ENCODE peak calls at places on chromosomes 4 and X, in four cellular contexts. H is kidney epithelial cell, X is endodermal cell, J is cardiac muscle cell. Q is an unnamed sample.

GRCh38 chr4:134200811-134201215 is 776 bp downstream of the PABPC4L start:
- DNase-seq in H (no peak), X (no peak), J (peak), Q (no peak)

GRCh38 chrX:119541188-119541587 is 24.0 kb downstream of the STEEP1 start:
- DNase-seq in H (peak), X (peak), J (peak), Q (no peak)

GRCh38 chr4:15550491-15550890 is 80.8 kb downstream of the CC2D2A start:
- DNase-seq in H (no peak), X (no peak), J (peak), Q (no peak)

GRCh38 chr4:110122201-110122600 is 76.2 kb downstream of the ELOVL6 start:
- DNase-seq in H (no peak), X (no peak), J (peak), Q (no peak)

GRCh38 chrX:110248582-110248981 is 69.3 kb downstream of the AMMECR1 start:
- DNase-seq in H (no peak), X (no peak), J (no peak), Q (no peak)

GRCh38 chr4:57071340-57071739 is 38.8 kb downstream of the IGFBP7 start:
- DNase-seq in H (no peak), X (no peak), J (peak), Q (no peak)

GRCh38 chr4:40916218-40916555 is 166.4 kb downstream of the NSUN7 start:
- DNase-seq in H (peak), X (no peak), J (peak), Q (no peak)

GRCh38 chr4:169062861-169063197 is 52.8 kb upstream of the CBR4 start:
- DNase-seq in H (no peak), X (no peak), J (peak), Q (no peak)

GRCh38 chrX:119622356-119623232 is 16.4 kb upstream of the NKRF start:
- DNase-seq in H (no peak), X (no peak), J (peak), Q (no peak)

GRCh38 chr4:70196855-70197254 is 1.3 kb downstream of the ODAM start:
- DNase-seq in H (no peak), X (no peak), J (no peak), Q (no peak)

GRCh38 chrX:138034136-138034535 is 468.2 kb downstream of the ZIC3 start:
- DNase-seq in H (no peak), X (no peak), J (no peak), Q (no peak)

GRCh38 chr4:154743683-154744340 is at the start of gene LRAT:
- DNase-seq in H (no peak), X (peak), J (no peak), Q (no peak)
- H3K4me3 ChIP-seq in H (peak), X (peak), J (peak), Q (no peak)

DNA sequence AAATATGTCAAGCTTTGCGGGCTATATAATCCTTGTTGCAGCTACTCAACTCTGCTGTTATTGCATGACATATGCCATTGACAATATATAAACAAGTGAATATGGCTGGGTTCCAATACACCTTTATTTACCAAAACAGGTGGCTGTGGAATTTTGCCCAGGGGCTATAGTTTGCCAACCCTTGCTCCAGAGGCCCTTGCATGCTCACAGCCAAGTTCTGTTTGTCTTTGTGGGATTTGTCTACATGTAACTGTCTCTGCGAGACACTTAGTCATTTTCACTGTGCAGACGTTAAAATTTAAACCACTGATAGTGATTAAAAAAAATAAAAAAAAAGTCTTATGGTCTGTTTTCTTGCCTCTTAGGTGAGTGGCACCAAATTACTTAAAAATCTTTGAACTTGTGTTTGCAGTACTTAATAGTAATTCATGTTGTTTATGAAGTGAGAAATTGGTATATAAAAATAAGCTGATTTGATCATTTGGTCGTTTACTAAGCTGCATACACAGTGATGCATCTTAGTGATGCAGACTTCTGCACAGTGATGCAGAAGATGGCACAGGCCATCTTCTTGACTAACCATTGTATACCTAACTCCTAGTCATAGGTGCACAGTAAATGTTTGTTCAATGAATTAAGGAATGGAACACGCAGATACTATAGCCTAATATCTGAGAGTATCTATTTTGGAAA is 170.9 kb downstream of the FRMPD4 start:
- DNase-seq in H (no peak), X (no peak), J (no peak), Q (no peak)
- H3K4me3 ChIP-seq in H (no peak), X (no peak), J (no peak), Q (no peak)

GRCh38 chrX:107742754-107743191 is 32.8 kb downstream of the TSC22D3 start:
- DNase-seq in H (no peak), X (peak), J (no peak), Q (no peak)
- H3K4me3 ChIP-seq in H (no peak), X (no peak), J (no peak), Q (no peak)

DNA sequence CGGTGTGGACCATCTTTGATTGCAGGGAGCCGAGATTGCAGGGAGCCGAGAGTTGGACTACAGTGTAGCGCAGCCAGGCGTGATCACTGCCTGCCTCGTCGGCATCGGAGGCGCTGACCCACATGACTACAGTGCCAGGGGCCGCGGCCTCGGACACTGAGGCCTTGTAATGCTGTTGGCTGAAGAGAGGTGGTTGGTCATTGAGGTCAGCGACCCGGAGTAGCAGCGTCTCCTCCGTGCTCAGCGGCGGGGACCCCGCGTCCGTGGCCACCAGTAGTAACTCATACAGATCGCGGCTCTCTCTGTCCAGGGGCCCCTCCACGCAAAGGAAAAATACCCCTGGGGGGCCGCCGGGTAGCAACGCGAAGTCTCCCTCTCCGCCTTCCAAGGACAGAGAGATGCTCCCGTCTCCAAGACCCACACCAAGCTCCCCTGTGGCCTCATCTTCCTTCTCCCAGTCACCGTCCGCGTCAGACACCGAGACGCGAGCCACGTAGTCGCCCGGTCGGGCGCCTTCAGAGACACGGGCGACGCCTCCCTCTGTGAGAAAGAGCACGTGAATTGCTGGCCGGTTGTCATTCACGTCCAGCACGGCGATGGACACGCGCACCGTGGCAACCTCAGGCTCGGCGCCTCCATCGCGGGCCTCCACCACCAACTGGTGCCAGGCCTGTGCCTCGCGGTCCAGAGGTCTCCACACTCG is 1.9 kb downstream of the DCHS2 start:
- DNase-seq in H (no peak), X (peak), J (no peak), Q (no peak)
- H3K4me3 ChIP-seq in H (no peak), X (no peak), J (no peak), Q (no peak)

GRCh38 chr4:77818077-77818666 is 996 bp downstream of the CNOT6L start:
- DNase-seq in H (peak), X (peak), J (peak), Q (peak)

GRCh38 chr4:77818667-77819408 is at the start of gene CNOT6L:
- DNase-seq in H (peak), X (peak), J (peak), Q (peak)

GRCh38 chr4:77819409-77819835 is 254 bp upstream of the CNOT6L start:
- DNase-seq in H (no peak), X (no peak), J (peak), Q (peak)

GRCh38 chr4:77817304-77818076 is 1.7 kb downstream of the CNOT6L start:
- DNase-seq in H (peak), X (no peak), J (no peak), Q (peak)

DNA sequence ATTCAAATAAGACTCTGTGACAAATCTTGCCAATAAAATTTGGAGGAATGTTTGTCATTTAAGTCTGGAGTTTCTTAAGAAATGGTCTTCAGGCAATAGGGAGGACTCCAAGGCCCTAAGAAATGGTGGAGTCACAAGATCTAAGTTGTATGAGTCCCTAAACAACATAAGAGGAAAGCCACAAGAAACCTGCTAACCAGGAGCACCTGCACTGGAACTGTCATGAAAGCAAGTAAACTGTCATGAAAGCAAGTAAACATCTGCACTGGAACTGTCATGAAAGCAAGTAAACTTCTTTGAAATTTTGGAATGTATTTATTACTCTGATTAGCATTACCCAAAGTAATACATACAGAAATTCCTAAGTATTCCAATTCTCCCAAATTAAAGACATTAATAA is 3.5 kb downstream of the CNOT6L start:
- DNase-seq in H (no peak), X (no peak), J (no peak), Q (no peak)
- H3K4me3 ChIP-seq in H (no peak), X (no peak), J (no peak), Q (no peak)

GRCh38 chrX:40470830-40471429 is 109.8 kb upstream of the ATP6AP2 start:
- DNase-seq in H (no peak), X (peak), J (no peak), Q (peak)

GRCh38 chrX:40474205-40474626 is 106.6 kb upstream of the ATP6AP2 start:
- DNase-seq in H (peak), X (peak), J (peak), Q (no peak)

GRCh38 chrX:40476958-40477357 is 103.8 kb upstream of the ATP6AP2 start:
- DNase-seq in H (no peak), X (no peak), J (no peak), Q (no peak)

GRCh38 chrX:40471965-40472648 is 108.7 kb upstream of the ATP6AP2 start:
- DNase-seq in H (peak), X (peak), J (peak), Q (peak)

GRCh38 chrX:40473460-40474204 is 107.1 kb upstream of the ATP6AP2 start:
- DNase-seq in H (no peak), X (no peak), J (no peak), Q (no peak)
- H3K4me3 ChIP-seq in H (no peak), X (no peak), J (no peak), Q (no peak)

GRCh38 chr4:151743894-151744293 is 16.9 kb downstream of the GATB start:
- DNase-seq in H (no peak), X (no peak), J (no peak), Q (no peak)

GRCh38 chr4:151736367-151736766 is 24.4 kb downstream of the GATB start:
- DNase-seq in H (no peak), X (no peak), J (no peak), Q (no peak)

GRCh38 chr4:151743128-151743854 is 17.5 kb downstream of the GATB start:
- DNase-seq in H (peak), X (no peak), J (no peak), Q (no peak)

GRCh38 chr4:151739118-151739517 is 21.7 kb downstream of the GATB start:
- DNase-seq in H (no peak), X (no peak), J (no peak), Q (no peak)

DNA sequence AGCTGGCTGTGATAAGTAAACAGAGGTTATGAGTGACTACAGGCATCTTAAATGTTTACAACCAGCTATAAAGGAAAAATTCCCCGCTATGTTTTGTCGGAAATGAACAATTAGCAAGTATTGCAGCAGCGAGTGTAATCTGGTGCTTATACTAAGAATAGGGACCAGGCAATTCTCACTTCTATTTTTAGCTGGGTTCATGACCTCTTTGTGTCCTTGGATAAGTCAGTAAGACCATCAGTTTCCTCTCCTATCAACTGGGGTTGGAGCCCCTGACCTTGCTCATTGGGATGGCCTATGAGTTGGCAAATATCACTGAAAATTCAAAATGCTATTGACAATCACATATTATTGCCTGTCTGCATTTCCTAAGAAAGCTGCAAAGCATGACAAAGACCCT is 22.1 kb downstream of the GATB start:
- DNase-seq in H (no peak), X (no peak), J (no peak), Q (no peak)
- H3K4me3 ChIP-seq in H (no peak), X (no peak), J (no peak), Q (no peak)

GRCh38 chrX:69162466-69162865 is 2.8 kb downstream of the PJA1 start:
- DNase-seq in H (no peak), X (no peak), J (no peak), Q (no peak)

GRCh38 chrX:69161371-69161770 is 3.9 kb downstream of the PJA1 start:
- DNase-seq in H (no peak), X (no peak), J (no peak), Q (no peak)

GRCh38 chrX:69165116-69165651 is at the start of gene PJA1:
- DNase-seq in H (no peak), X (peak), J (peak), Q (peak)

GRCh38 chrX:69161786-69162349 is 3.4 kb downstream of the PJA1 start:
- DNase-seq in H (no peak), X (no peak), J (no peak), Q (no peak)

DNA sequence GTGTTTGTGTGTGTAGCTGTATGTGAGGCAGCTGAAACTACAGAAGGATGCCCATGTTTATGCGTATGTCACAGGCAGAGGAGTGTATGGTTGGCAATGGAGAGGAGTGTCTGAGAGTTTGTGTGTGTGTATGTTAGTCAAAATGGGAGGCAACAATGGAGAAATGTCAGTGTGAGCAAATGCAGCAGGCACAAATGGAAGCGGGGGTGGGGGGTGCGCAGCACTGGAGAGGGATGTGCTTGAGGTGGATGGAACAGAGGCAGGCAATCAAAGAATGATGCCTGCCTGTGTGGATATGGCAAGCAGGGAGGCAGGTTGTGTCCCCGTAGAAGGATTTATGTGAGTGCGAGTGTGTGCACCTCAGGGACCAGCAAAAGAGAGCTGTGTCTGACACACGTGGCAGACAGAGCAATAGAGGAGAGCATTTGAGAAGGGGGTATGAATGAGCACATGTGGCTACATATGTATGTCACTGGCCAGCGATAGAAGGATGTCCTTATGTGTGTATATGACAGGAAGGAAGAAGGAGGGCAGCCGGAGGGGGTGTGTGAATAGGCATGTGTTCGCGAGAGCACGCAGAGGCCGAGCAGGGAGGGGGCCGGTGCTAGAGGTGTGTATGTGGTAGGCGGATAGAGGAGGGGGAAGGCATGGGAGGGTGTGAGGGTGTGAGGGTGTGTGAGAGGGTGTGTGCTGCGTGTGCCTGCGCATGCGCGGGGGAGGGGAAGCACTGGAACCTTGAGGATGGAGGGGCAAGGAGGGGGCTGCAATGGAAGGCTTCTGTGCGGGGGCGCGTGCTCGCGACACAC is 1.1 kb downstream of the PJA1 start:
- DNase-seq in H (no peak), X (no peak), J (peak), Q (peak)
- H3K4me3 ChIP-seq in H (peak), X (peak), J (peak), Q (peak)